ENCODE peak calls at places on chromosomes 13 and 19, in six cellular contexts. B is activated CD4-positive, alpha-beta T cell treated with anti-CD3 and anti-CD28 coated beads, Interleukin-2, amount 50 U/mL, for 4 hours; P is fibroblast of mammary gland; T is aorta; Z is stimulated activated CD8-positive, alpha-beta memory T cell treated with anti-CD3 and anti-CD28 coated beads, Interleukin-4, amount 100 ng/mL, for 4 hours; Y is cerebellar nuclear complex. X is an unnamed sample.

GRCh38 chr19:37304884-37305255 is 66.0 kb upstream of the ZNF527 start:
- DNase-seq in B (no peak), P (no peak), T (no peak), Z (no peak), Y (no peak), X (no peak)

GRCh38 chr19:4396949-4397783 is 3.2 kb downstream of the SH3GL1 start:
- DNase-seq in B (no peak), P (no peak), T (no peak), Z (no peak), Y (no peak), X (no peak)

GRCh38 chr13:45441633-45442032 is 23.1 kb upstream of the COG3 start:
- DNase-seq in B (no peak), P (peak; percentile 21), T (no peak), Z (no peak), Y (no peak), X (no peak)

GRCh38 chr13:112842343-112842856 is 126.6 kb upstream of the MCF2L start:
- DNase-seq in B (no peak), P (peak; percentile 44), T (peak; percentile 74), Z (no peak), Y (no peak), X (no peak)

GRCh38 chr13:45238945-45239795 is 38.3 kb upstream of the KCTD4 start:
- DNase-seq in B (no peak), P (peak; percentile 74), T (no peak), Z (no peak), Y (no peak), X (no peak)

GRCh38 chr19:33240181-33240771 is 14.6 kb upstream of the SLC7A10 start:
- DNase-seq in B (no peak), P (no peak), T (no peak), Z (no peak), Y (no peak), X (no peak)

GRCh38 chr13:98577823-98578285 is 947 bp upstream of the STK24 start:
- DNase-seq in B (no peak), P (no peak), T (no peak), Z (no peak), Y (no peak), X (no peak)

GRCh38 chr19:10230904-10231623 is at the start of gene S1PR2:
- DNase-seq in B (peak; percentile 64), P (peak; percentile 67), T (peak; percentile 93), Z (peak; percentile 40), Y (no peak), X (peak; percentile 91)

GRCh38 chr13:97548736-97549135 is 114.8 kb downstream of the RAP2A start:
- DNase-seq in B (no peak), P (no peak), T (no peak), Z (no peak), Y (no peak), X (no peak)

GRCh38 chr19:45234089-45234869 is 10.9 kb downstream of the EXOC3L2 start:
- DNase-seq in B (no peak), P (no peak), T (no peak), Z (no peak), Y (no peak), X (no peak)

GRCh38 chr13:73169971-73170370 is 111.2 kb downstream of the KLF5 start:
- DNase-seq in B (no peak), P (no peak), T (no peak), Z (no peak), Y (no peak), X (no peak)

GRCh38 chr19:42207767-42208259 is 9.7 kb downstream of the DEDD2 start:
- DNase-seq in B (no peak), P (peak; percentile 83), T (peak; percentile 70), Z (no peak), Y (no peak), X (no peak)

GRCh38 chr13:61410669-61411297 is 4.9 kb downstream of the PCDH20 start:
- DNase-seq in B (no peak), P (peak; percentile 12), T (no peak), Z (no peak), Y (no peak), X (no peak)

GRCh38 chr13:33644607-33645543 is 173.1 kb upstream of the RFC3 start:
- DNase-seq in B (no peak), P (peak; percentile 85), T (no peak), Z (no peak), Y (no peak), X (no peak)

GRCh38 chr19:42267644-42268141 is 1.4 kb upstream of the CIC start:
- DNase-seq in B (no peak), P (no peak), T (no peak), Z (no peak), Y (no peak), X (no peak)

GRCh38 chr19:33734913-33735312 is 61.8 kb upstream of the KCTD15 start:
- DNase-seq in B (no peak), P (no peak), T (no peak), Z (no peak), Y (no peak), X (peak; percentile 39)

GRCh38 chr13:33292712-33293111 is 7.2 kb upstream of the STARD13 start:
- DNase-seq in B (no peak), P (no peak), T (no peak), Z (no peak), Y (no peak), X (no peak)

GRCh38 chr13:37127706-37128241 is 22.3 kb upstream of the CSNK1A1L start:
- DNase-seq in B (no peak), P (peak; percentile 94), T (no peak), Z (no peak), Y (no peak), X (no peak)

GRCh38 chr19:58095328-58095727 is 2.7 kb downstream of the ZSCAN18 start:
- DNase-seq in B (no peak), P (no peak), T (no peak), Z (no peak), Y (no peak), X (peak; percentile 47)

GRCh38 chr19:7159105-7159933 is 89.8 kb downstream of the ZNF557 start:
- DNase-seq in B (no peak), P (peak; percentile 91), T (peak; percentile 83), Z (no peak), Y (peak; percentile 25), X (no peak)

GRCh38 chr13:48873598-48873997 is 102.1 kb upstream of the FNDC3A start:
- DNase-seq in B (no peak), P (peak; percentile 61), T (no peak), Z (no peak), Y (no peak), X (no peak)

GRCh38 chr13:29140277-29140676 is 320.1 kb downstream of the MTUS2 start:
- DNase-seq in B (no peak), P (peak; percentile 1), T (peak; percentile 75), Z (no peak), Y (no peak), X (no peak)

GRCh38 chr13:44738463-44738862 is 162.3 kb upstream of the TSC22D1 start:
- DNase-seq in B (no peak), P (no peak), T (no peak), Z (no peak), Y (no peak), X (no peak)

GRCh38 chr13:93496985-93497673 is 270.5 kb downstream of the GPC6 start:
- DNase-seq in B (no peak), P (no peak), T (no peak), Z (no peak), Y (no peak), X (no peak)

GRCh38 chr13:26220575-26220974 is 1.5 kb downstream of the RNF6 start:
- DNase-seq in B (no peak), P (peak; percentile 69), T (no peak), Z (no peak), Y (no peak), X (no peak)

GRCh38 chr19:32811151-32811550 is 58.4 kb downstream of the SLC7A9 start:
- DNase-seq in B (no peak), P (no peak), T (peak; percentile 26), Z (no peak), Y (no peak), X (peak; percentile 19)

GRCh38 chr13:39656325-39656677 is 839 bp downstream of the COG6 start:
- DNase-seq in B (no peak), P (no peak), T (no peak), Z (no peak), Y (no peak), X (no peak)

GRCh38 chr19:53102701-53103140 is 501 bp downstream of the ZNF160 start:
- DNase-seq in B (peak; percentile 25), P (peak; percentile 32), T (peak; percentile 79), Z (no peak), Y (no peak), X (peak; percentile 67)

GRCh38 chr13:24503376-24503690 is 9.2 kb downstream of the PARP4 start:
- DNase-seq in B (no peak), P (no peak), T (no peak), Z (no peak), Y (no peak), X (no peak)

GRCh38 chr19:46736544-46737274 is 9.1 kb upstream of the FKRP start:
- DNase-seq in B (no peak), P (no peak), T (peak; percentile 82), Z (no peak), Y (no peak), X (peak; percentile 63)

GRCh38 chr19:32469796-32470195 is 64.2 kb downstream of the DPY19L3 start:
- DNase-seq in B (no peak), P (peak; percentile 29), T (no peak), Z (no peak), Y (no peak), X (no peak)

X was measured in upper lobe of right lung.